ENCODE peak calls at places on chromosomes 12 and 14, in five cellular contexts. One of them, this sample, is unnamed.

GRCh38 chr14:49550284-49551184 is 35.6 kb downstream of the RPS29 start:
- ATAC-seq in HCT116: peak
- ATAC-seq in central memory CD8-positive, alpha-beta T cell: no peak
- ATAC-seq in mucosa of descending colon: no peak
- ATAC-seq in naive thymus-derived CD8-positive, alpha-beta T cell: no peak
- ATAC-seq in this sample: peak

GRCh38 chr12:113798552-113798951 is 167.6 kb downstream of the RBM19 start:
- ATAC-seq in HCT116: no peak
- ATAC-seq in central memory CD8-positive, alpha-beta T cell: no peak
- ATAC-seq in mucosa of descending colon: no peak
- ATAC-seq in naive thymus-derived CD8-positive, alpha-beta T cell: no peak
- ATAC-seq in this sample: no peak

GRCh38 chr12:118342115-118342514 is 30.6 kb downstream of the TAOK3 start:
- ATAC-seq in HCT116: no peak
- ATAC-seq in central memory CD8-positive, alpha-beta T cell: no peak
- ATAC-seq in mucosa of descending colon: peak
- ATAC-seq in naive thymus-derived CD8-positive, alpha-beta T cell: no peak
- ATAC-seq in this sample: no peak

GRCh38 chr14:85402546-85403162 is 127.3 kb upstream of the FLRT2 start:
- ATAC-seq in HCT116: no peak
- ATAC-seq in central memory CD8-positive, alpha-beta T cell: no peak
- ATAC-seq in mucosa of descending colon: no peak
- ATAC-seq in naive thymus-derived CD8-positive, alpha-beta T cell: no peak
- ATAC-seq in this sample: no peak

GRCh38 chr12:46915082-46915481 is 89.3 kb upstream of the SLC38A4 start:
- ATAC-seq in HCT116: no peak
- ATAC-seq in central memory CD8-positive, alpha-beta T cell: no peak
- ATAC-seq in mucosa of descending colon: peak
- ATAC-seq in naive thymus-derived CD8-positive, alpha-beta T cell: no peak
- ATAC-seq in this sample: peak

GRCh38 chr14:94392510-94392935 is 4.1 kb upstream of the SERPINA1 start:
- ATAC-seq in HCT116: no peak
- ATAC-seq in central memory CD8-positive, alpha-beta T cell: peak
- ATAC-seq in mucosa of descending colon: no peak
- ATAC-seq in naive thymus-derived CD8-positive, alpha-beta T cell: peak
- ATAC-seq in this sample: no peak

GRCh38 chr12:96274331-96274730 is 80.2 kb downstream of the ELK3 start:
- ATAC-seq in HCT116: no peak
- ATAC-seq in central memory CD8-positive, alpha-beta T cell: no peak
- ATAC-seq in mucosa of descending colon: no peak
- ATAC-seq in naive thymus-derived CD8-positive, alpha-beta T cell: no peak
- ATAC-seq in this sample: peak

GRCh38 chr14:76917158-76917596 is 91.0 kb downstream of the LRRC74A start:
- ATAC-seq in HCT116: peak
- ATAC-seq in central memory CD8-positive, alpha-beta T cell: no peak
- ATAC-seq in mucosa of descending colon: no peak
- ATAC-seq in naive thymus-derived CD8-positive, alpha-beta T cell: no peak
- ATAC-seq in this sample: peak

GRCh38 chr14:95140060-95140858 is 17.1 kb downstream of the DICER1 start:
- ATAC-seq in HCT116: no peak
- ATAC-seq in central memory CD8-positive, alpha-beta T cell: no peak
- ATAC-seq in mucosa of descending colon: peak
- ATAC-seq in naive thymus-derived CD8-positive, alpha-beta T cell: no peak
- ATAC-seq in this sample: no peak

GRCh38 chr14:58607571-58608317 is 30.0 kb upstream of the DACT1 start:
- ATAC-seq in HCT116: no peak
- ATAC-seq in central memory CD8-positive, alpha-beta T cell: no peak
- ATAC-seq in mucosa of descending colon: no peak
- ATAC-seq in naive thymus-derived CD8-positive, alpha-beta T cell: no peak
- ATAC-seq in this sample: peak

GRCh38 chr14:105197274-105197673 is 16.2 kb upstream of the NUDT14 start:
- ATAC-seq in HCT116: no peak
- ATAC-seq in central memory CD8-positive, alpha-beta T cell: no peak
- ATAC-seq in mucosa of descending colon: no peak
- ATAC-seq in naive thymus-derived CD8-positive, alpha-beta T cell: no peak
- ATAC-seq in this sample: no peak

GRCh38 chr12:76919388-76920181 is 40.8 kb upstream of the CSRP2 start:
- ATAC-seq in HCT116: no peak
- ATAC-seq in central memory CD8-positive, alpha-beta T cell: no peak
- ATAC-seq in mucosa of descending colon: no peak
- ATAC-seq in naive thymus-derived CD8-positive, alpha-beta T cell: no peak
- ATAC-seq in this sample: no peak

GRCh38 chr12:125140918-125141573 is 75.8 kb downstream of the AACS start:
- ATAC-seq in HCT116: peak
- ATAC-seq in central memory CD8-positive, alpha-beta T cell: no peak
- ATAC-seq in mucosa of descending colon: peak
- ATAC-seq in naive thymus-derived CD8-positive, alpha-beta T cell: no peak
- ATAC-seq in this sample: peak

GRCh38 chr14:59125156-59125555 is 63.3 kb upstream of the DAAM1 start:
- ATAC-seq in HCT116: no peak
- ATAC-seq in central memory CD8-positive, alpha-beta T cell: no peak
- ATAC-seq in mucosa of descending colon: no peak
- ATAC-seq in naive thymus-derived CD8-positive, alpha-beta T cell: no peak
- ATAC-seq in this sample: no peak

GRCh38 chr14:33957993-33958392 is 7.1 kb upstream of the EGLN3 start:
- ATAC-seq in HCT116: no peak
- ATAC-seq in central memory CD8-positive, alpha-beta T cell: no peak
- ATAC-seq in mucosa of descending colon: no peak
- ATAC-seq in naive thymus-derived CD8-positive, alpha-beta T cell: no peak
- ATAC-seq in this sample: no peak